ENCODE peak calls at places on chromosomes 4 and X, in four cellular contexts. G is MM.1S, P is sigmoid colon, Z is stomach. K is an unnamed sample.

GRCh38 chr4:5746829-5747745 is 36.1 kb downstream of the EVC start:
- DNase-seq in G (no peak), P (no peak), Z (no peak), K (no peak)

GRCh38 chr4:156298230-156298629 is 344.6 kb upstream of the CTSO start:
- DNase-seq in G (no peak), P (peak), Z (no peak), K (no peak)

GRCh38 chr4:186693159-186693815 is 30.4 kb downstream of the FAT1 start:
- DNase-seq in G (no peak), P (peak), Z (peak), K (no peak)

GRCh38 chr4:137994858-137995257 is 247.3 kb downstream of the SLC7A11 start:
- DNase-seq in G (no peak), P (no peak), Z (no peak), K (no peak)

GRCh38 chr4:97457253-97457652 is 686.0 kb downstream of the STPG2 start:
- DNase-seq in G (no peak), P (no peak), Z (no peak), K (no peak)

GRCh38 chrX:133923113-133923512 is 62.3 kb downstream of the GPC3 start:
- DNase-seq in G (peak), P (no peak), Z (no peak), K (peak)

GRCh38 chr4:7155611-7156071 is 36.7 kb upstream of the SORCS2 start:
- DNase-seq in G (no peak), P (peak), Z (no peak), K (no peak)

GRCh38 chrX:115563633-115564182 is 2.7 kb downstream of the PLS3 start:
- DNase-seq in G (no peak), P (no peak), Z (no peak), K (no peak)

GRCh38 chr4:152045781-152046571 is 285.2 kb upstream of the GATB start:
- DNase-seq in G (no peak), P (no peak), Z (peak), K (peak)

GRCh38 chrX:112766774-112767173 is 73.9 kb downstream of the AMOT start:
- DNase-seq in G (no peak), P (no peak), Z (no peak), K (no peak)

GRCh38 chrX:85851418-85851817 is 195.9 kb downstream of the CHM start:
- DNase-seq in G (peak), P (no peak), Z (peak), K (peak)

GRCh38 chr4:70559216-70559830 is 32.7 kb upstream of the AMBN start:
- DNase-seq in G (peak), P (no peak), Z (peak), K (peak)

GRCh38 chr4:21780158-21780557 is 168.4 kb downstream of the KCNIP4 start:
- DNase-seq in G (no peak), P (no peak), Z (no peak), K (no peak)

GRCh38 chr4:35052546-35052945 is 1191.8 kb downstream of the ARAP2 start:
- DNase-seq in G (no peak), P (no peak), Z (no peak), K (no peak)

GRCh38 chr4:20252656-20253271 is 1.1 kb downstream of the SLIT2 start:
- DNase-seq in G (peak), P (peak), Z (no peak), K (peak)

GRCh38 chrX:9670136-9670905 is 95.3 kb downstream of the GPR143 start:
- DNase-seq in G (no peak), P (no peak), Z (no peak), K (no peak)

GRCh38 chrX:37926700-37927099 is 79.3 kb upstream of the DYNLT3 start:
- DNase-seq in G (peak), P (no peak), Z (no peak), K (peak)

GRCh38 chr4:112145820-112146813 is 863 bp downstream of the FAM241A start:
- DNase-seq in G (peak), P (peak), Z (peak), K (peak)

GRCh38 chr4:89617256-89617655 is 219.7 kb downstream of the SNCA start:
- DNase-seq in G (no peak), P (no peak), Z (no peak), K (no peak)

GRCh38 chr4:40570348-40571077 is 59.2 kb downstream of the RBM47 start:
- DNase-seq in G (no peak), P (no peak), Z (no peak), K (no peak)

GRCh38 chrX:94058728-94059382 is 384.8 kb downstream of the FAM133A start:
- DNase-seq in G (peak), P (no peak), Z (no peak), K (peak)

GRCh38 chr4:150593996-150594395 is 12.0 kb downstream of the MAB21L2 start:
- DNase-seq in G (no peak), P (no peak), Z (no peak), K (no peak)

GRCh38 chr4:148192526-148192925 is 249.7 kb downstream of the NR3C2 start:
- DNase-seq in G (no peak), P (no peak), Z (no peak), K (no peak)

GRCh38 chr4:158999166-158999682 is 103.7 kb upstream of the RAPGEF2 start:
- DNase-seq in G (no peak), P (no peak), Z (no peak), K (no peak)

GRCh38 chr4:165351359-165352130 is 24.1 kb downstream of the MSMO1 start:
- DNase-seq in G (no peak), P (no peak), Z (no peak), K (no peak)

GRCh38 chr4:128583753-128584712 is 225.5 kb upstream of the JADE1 start:
- DNase-seq in G (no peak), P (no peak), Z (peak), K (no peak)

GRCh38 chrX:136867096-136867491 is 13.4 kb downstream of the RBMX start:
- DNase-seq in G (no peak), P (no peak), Z (no peak), K (no peak)

GRCh38 chr4:54784188-54784671 is 126.5 kb downstream of the KIT start:
- DNase-seq in G (no peak), P (peak), Z (peak), K (no peak)

GRCh38 chrX:24693453-24694202 is at the start of gene POLA1:
- DNase-seq in G (peak), P (peak), Z (peak), K (peak)
- TF ChIP-seq CTCF in G (peak), P (no peak), Z (peak), K (no peak)

GRCh38 chrX:48918644-48919340 is at the start of gene PIM2:
- DNase-seq in G (peak), P (peak), Z (peak), K (peak)
- TF ChIP-seq CTCF in G (no peak), P (no peak), Z (no peak), K (no peak)

GRCh38 chrX:105765691-105766090 is 56.6 kb upstream of the NRK start:
- DNase-seq in G (no peak), P (no peak), Z (no peak), K (peak)
- TF ChIP-seq CTCF in G (no peak), P (no peak), Z (no peak), K (no peak)

GRCh38 chr4:2396781-2397368 is 21.6 kb downstream of the ZFYVE28 start:
- DNase-seq in G (no peak), P (no peak), Z (no peak), K (no peak)
- TF ChIP-seq CTCF in G (no peak), P (no peak), Z (no peak), K (no peak)

GRCh38 chr4:78776729-78777555 is 792 bp downstream of the BMP2K start:
- DNase-seq in G (peak), P (peak), Z (peak), K (peak)
- TF ChIP-seq CTCF in G (no peak), P (no peak), Z (no peak), K (no peak)